ENCODE peak calls at places on chromosome 15, in four cellular contexts. F is A549, S is HepG2, D is GM12878. V is an unnamed sample.
A peak's percentile ranks its signal among the peaks of the same experiment; 100 is the strongest.

GRCh38 chr15:36347272-36347864 is 232.1 kb upstream of the CDIN1 start:
- DNase-seq in S (no peak), F (no peak), D (no peak), V (no peak)

GRCh38 chr15:57923311-57923710 is 142.2 kb downstream of the ALDH1A2 start:
- DNase-seq in S (no peak), D (no peak), F (no peak), V (no peak)

GRCh38 chr15:63083046-63083445 is 38.6 kb upstream of the LACTB start:
- DNase-seq in D (no peak), S (no peak), F (no peak), V (no peak)

GRCh38 chr15:64334530-64334929 is 21.4 kb downstream of the CSNK1G1 start:
- DNase-seq in S (no peak), D (no peak), F (no peak), V (no peak)

GRCh38 chr15:73583568-73583967 is 49.6 kb downstream of the NPTN start:
- DNase-seq in F (no peak), S (no peak), D (no peak), V (no peak)

GRCh38 chr15:53549697-53550315 is 209.7 kb downstream of the WDR72 start:
- DNase-seq in S (no peak), D (no peak), F (no peak), V (no peak)

GRCh38 chr15:51737538-51738305 is at the start of gene LYSMD2:
- DNase-seq in F (peak; percentile 59), S (no peak), D (no peak), V (peak; percentile 73)

GRCh38 chr15:52151353-52151752 is 38.8 kb upstream of the BCL2L10 start:
- DNase-seq in F (no peak), D (no peak), S (no peak), V (no peak)

GRCh38 chr15:22866066-22866465 is 27.6 kb downstream of the NIPA2 start:
- DNase-seq in F (no peak), D (no peak), S (no peak), V (no peak)

GRCh38 chr15:70083423-70083822 is 14.3 kb downstream of the TLE3 start:
- DNase-seq in F (no peak), S (no peak), D (no peak), V (peak; percentile 49)

GRCh38 chr15:72009207-72009606 is 108.7 kb downstream of the MYO9A start:
- DNase-seq in S (peak; percentile 44), D (peak; percentile 20), F (no peak), V (no peak)

GRCh38 chr15:83904107-83904720 is 250.3 kb downstream of the ADAMTSL3 start:
- DNase-seq in S (no peak), D (no peak), F (no peak), V (no peak)

GRCh38 chr15:43516801-43517353 is 531 bp upstream of the MAP1A start:
- DNase-seq in S (no peak), F (no peak), D (no peak), V (peak; percentile 20)

GRCh38 chr15:75706682-75706954 is 6.0 kb downstream of the CSPG4 start:
- DNase-seq in F (no peak), D (no peak), S (no peak), V (no peak)

GRCh38 chr15:70627734-70628541 is 135.4 kb downstream of the UACA start:
- DNase-seq in D (no peak), S (no peak), F (no peak), V (no peak)

GRCh38 chr15:74365619-74366445 is 1.6 kb downstream of the CYP11A1 start:
- DNase-seq in S (peak; percentile 25), F (no peak), D (no peak), V (no peak)

GRCh38 chr15:51924146-51925068 is 47.2 kb downstream of the LEO1 start:
- DNase-seq in D (no peak), S (no peak), F (no peak), V (no peak)

GRCh38 chr15:80550219-80550909 is 144.7 kb upstream of the ABHD17C start:
- DNase-seq in D (peak; percentile 5), S (peak; percentile 37), F (no peak), V (no peak)

GRCh38 chr15:74314897-74315438 is 52.5 kb downstream of the CYP11A1 start:
- DNase-seq in F (no peak), S (no peak), D (no peak), V (peak; percentile 54)

GRCh38 chr15:99455796-99456160 is 110.0 kb upstream of the MEF2A start:
- DNase-seq in D (no peak), F (no peak), S (no peak), V (no peak)

GRCh38 chr15:74826372-74826819 is at the start of gene CPLX3:
- DNase-seq in F (no peak), S (no peak), D (no peak), V (peak; percentile 91)

GRCh38 chr15:80818996-80819395 is 39.8 kb downstream of the CEMIP start:
- DNase-seq in F (no peak), S (no peak), D (no peak), V (no peak)

GRCh38 chr15:72382146-72382545 is 6.3 kb upstream of the HEXA start:
- DNase-seq in S (peak; percentile 29), F (no peak), D (no peak), V (no peak)

GRCh38 chr15:52262364-52262763 is 33.2 kb downstream of the MYO5C start:
- DNase-seq in S (no peak), D (no peak), F (no peak), V (no peak)

GRCh38 chr15:60128000-60128376 is 123.9 kb downstream of the FOXB1 start:
- DNase-seq in S (no peak), D (no peak), F (no peak), V (no peak)

GRCh38 chr15:98841419-98841970 is 166.1 kb downstream of the PGPEP1L start:
- DNase-seq in S (no peak), D (no peak), F (no peak), V (no peak)

GRCh38 chr15:29516929-29517328 is 247.3 kb upstream of the NSMCE3 start:
- DNase-seq in F (no peak), D (no peak), S (no peak), V (no peak)

GRCh38 chr15:63503739-63504246 is 600 bp upstream of the USP3 start:
- DNase-seq in F (peak; percentile 48), S (peak; percentile 71), D (no peak), V (peak; percentile 91)

GRCh38 chr15:70923311-70924080 is 30.9 kb downstream of the LRRC49 start:
- DNase-seq in D (no peak), S (no peak), F (no peak), V (no peak)

GRCh38 chr15:83016906-83017305 is 5.5 kb upstream of the C15orf40 start:
- DNase-seq in F (no peak), D (no peak), S (no peak), V (no peak)

GRCh38 chr15:70376031-70376928 is 278.6 kb upstream of the TLE3 start:
- DNase-seq in D (no peak), S (no peak), F (no peak), V (no peak)

GRCh38 chr15:60590935-60591490 is 112.1 kb upstream of the ICE2 start:
- DNase-seq in S (peak; percentile 96), D (no peak), F (peak; percentile 34), V (no peak)

GRCh38 chr15:46676233-46677206 is 1040.8 kb upstream of the SEMA6D start:
- DNase-seq in S (no peak), D (no peak), F (no peak), V (no peak)

GRCh38 chr15:59160880-59161593 is 45.6 kb upstream of the LDHAL6B start:
- DNase-seq in D (no peak), S (peak; percentile 25), F (peak; percentile 41), V (peak; percentile 62)

GRCh38 chr15:59976480-59976879 is 27.6 kb upstream of the FOXB1 start:
- DNase-seq in F (no peak), D (peak; percentile 12), S (no peak), V (no peak)

GRCh38 chr15:81133782-81134461 is at the start of gene CFAP161:
- DNase-seq in S (peak; percentile 29), F (peak; percentile 33), D (no peak), V (peak; percentile 33)

GRCh38 chr15:101378356-101378755 is 83.3 kb upstream of the SNRPA1 start:
- DNase-seq in F (no peak), D (no peak), S (no peak), V (no peak)

GRCh38 chr15:36831125-36831914 is 251.9 kb downstream of the CDIN1 start:
- DNase-seq in D (peak; percentile 53), S (no peak), F (no peak), V (no peak)

DNA sequence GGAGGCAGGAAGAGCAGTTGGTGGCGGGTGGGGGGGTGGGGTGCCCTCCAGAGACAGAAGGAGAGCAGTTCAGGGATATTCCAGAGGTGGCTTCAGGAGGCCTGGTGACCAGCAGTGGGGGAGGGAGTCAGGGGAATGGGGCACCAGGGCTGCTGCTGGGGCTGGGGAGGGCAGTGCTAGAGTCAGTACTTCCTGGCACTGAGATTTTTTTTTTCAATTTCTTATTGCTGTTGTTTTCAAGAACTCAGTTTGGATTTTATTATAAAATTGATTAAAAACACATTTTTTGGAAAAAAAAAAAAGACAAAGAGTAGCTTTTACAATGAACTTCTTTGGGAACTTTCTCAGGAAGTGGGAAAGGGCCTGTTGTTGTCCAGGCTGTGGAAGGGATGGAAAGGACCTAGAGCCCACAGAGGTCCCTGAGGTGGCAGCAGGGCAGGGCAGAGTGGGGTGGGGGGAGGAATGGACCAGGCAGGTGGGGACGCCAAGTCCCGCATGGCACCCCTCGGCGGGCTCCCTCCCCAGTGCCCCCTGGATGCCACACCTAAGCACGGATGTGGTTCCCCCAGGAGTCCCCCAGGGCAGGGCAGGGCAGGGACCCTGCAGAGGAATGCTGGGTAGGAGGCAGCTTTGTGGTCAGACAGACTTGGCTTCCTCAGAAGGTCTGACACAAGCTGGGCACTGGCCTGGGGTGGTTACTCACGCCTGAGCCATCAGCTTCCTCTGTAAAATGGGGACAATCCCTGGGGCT is 8.5 kb upstream of the ANPEP start:
- DNase-seq in F (no peak), D (no peak), S (no peak), V (no peak)
- H3K4me2 ChIP-seq in F (peak overlapping the region; percentile 29), D (no peak overlapping the region), S (no peak overlapping the region), V (no peak overlapping the region)

DNA sequence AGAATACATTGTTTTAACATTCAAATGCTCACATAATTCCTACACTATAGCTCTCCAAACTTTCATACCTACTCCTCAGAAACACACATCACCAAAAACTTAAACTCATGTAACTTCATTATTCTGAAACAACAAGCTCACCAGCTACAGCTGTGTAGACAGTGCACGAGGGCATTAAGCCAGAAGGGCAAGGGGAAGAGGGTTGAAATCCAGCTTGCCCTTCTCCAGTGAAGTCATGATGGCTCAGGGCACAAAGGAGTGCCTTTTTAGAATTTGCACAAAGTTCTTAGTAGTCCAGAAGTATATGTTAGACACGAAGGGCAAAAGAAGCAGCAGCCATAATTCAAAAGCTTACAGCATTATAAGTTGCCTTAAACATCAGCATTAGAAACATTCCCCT is 8.6 kb downstream of the SLC12A6 start:
- DNase-seq in D (no peak), F (no peak), S (no peak), V (no peak)
- TF ChIP-seq EP300 in D (no peak), F (no peak), S (no peak), V (no peak)

DNA sequence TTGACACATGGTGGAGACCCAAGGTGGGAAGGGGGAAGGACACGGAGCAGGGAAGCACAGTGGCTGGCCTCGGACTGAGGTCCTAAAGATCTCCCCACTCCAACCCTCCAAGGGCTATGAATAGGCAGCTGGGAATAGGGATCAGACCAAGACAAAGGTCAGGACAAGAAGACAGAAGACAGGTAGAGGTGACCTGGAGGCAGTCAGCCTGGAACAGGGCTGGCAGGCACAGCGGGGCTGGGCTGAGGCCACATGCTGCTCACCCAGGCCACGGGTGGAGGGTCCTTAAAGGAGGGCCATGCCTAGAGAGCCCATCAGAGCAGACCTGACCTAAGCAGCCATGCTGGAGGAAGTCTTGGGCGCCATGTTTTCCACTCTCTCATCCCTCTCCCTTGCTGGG is 2.7 kb upstream of the PLA2G4D start:
- DNase-seq in D (no peak), F (no peak), S (no peak), V (no peak)
- H3K4me2 ChIP-seq in D (no peak overlapping the region), F (no peak overlapping the region), S (no peak overlapping the region), V (no peak overlapping the region)

GRCh38 chr15:66803182-66803729 is 101.2 kb downstream of the SMAD6 start:
- DNase-seq in D (no peak), S (peak; percentile 84), F (peak; percentile 98), V (peak; percentile 94)
- TF ChIP-seq EP300 in D (no peak), S (peak; percentile 47), F (peak; percentile 65), V (peak; percentile 73)